ENCODE peak calls at places on chromosomes 16 and 17, in eight cellular contexts. O, N, R, F, C, W, T and M are unnamed samples.

GRCh38 chr17:78448356-78448993 is 70.0 kb downstream of the PGS1 start:
- DNase-seq in O (no peak), N (no peak), R (no peak), F (no peak), C (no peak), W (no peak), T (no peak), M (no peak)

GRCh38 chr16:3171855-3172593 is 16.0 kb upstream of the OR1F1 start:
- DNase-seq in O (no peak), N (no peak), R (no peak), F (no peak), C (no peak), W (no peak), T (peak), M (no peak)

GRCh38 chr17:76072149-76072858 is at the start of gene SRP68:
- DNase-seq in O (peak), N (peak), R (peak), F (peak), C (peak), W (peak), T (peak), M (peak)

GRCh38 chr17:51079049-51079448 is 41.6 kb downstream of the SPAG9 start:
- DNase-seq in O (no peak), N (no peak), R (no peak), F (no peak), C (no peak), W (no peak), T (no peak), M (no peak)

GRCh38 chr16:71746442-71747046 is 22.0 kb upstream of the PHLPP2 start:
- DNase-seq in O (no peak), N (no peak), R (no peak), F (peak), C (no peak), W (no peak), T (peak), M (no peak)

GRCh38 chr16:10325783-10326543 is 59.9 kb upstream of the ATF7IP2 start:
- DNase-seq in O (no peak), N (peak), R (no peak), F (peak), C (no peak), W (no peak), T (no peak), M (no peak)

GRCh38 chr17:81898885-81899284 is 3.2 kb upstream of the NPB start:
- DNase-seq in O (no peak), N (no peak), R (no peak), F (no peak), C (no peak), W (no peak), T (no peak), M (no peak)

GRCh38 chr17:78341559-78342437 is 18.1 kb downstream of the SOCS3 start:
- DNase-seq in O (no peak), N (peak), R (no peak), F (peak), C (peak), W (peak), T (peak), M (peak)

GRCh38 chr17:77316191-77316641 is 175.4 kb downstream of the SEC14L1 start:
- DNase-seq in O (no peak), N (no peak), R (no peak), F (no peak), C (peak), W (no peak), T (peak), M (peak)

GRCh38 chr17:47742319-47743181 is 9.5 kb downstream of the TBX21 start:
- DNase-seq in O (no peak), N (no peak), R (no peak), F (no peak), C (no peak), W (no peak), T (no peak), M (no peak)

GRCh38 chr17:77472837-77473214 is 332.1 kb downstream of the SEC14L1 start:
- DNase-seq in O (no peak), N (no peak), R (no peak), F (no peak), C (no peak), W (no peak), T (no peak), M (no peak)

GRCh38 chr17:1038459-1039118 is 41.7 kb downstream of the TIMM22 start:
- DNase-seq in O (no peak), N (no peak), R (no peak), F (no peak), C (no peak), W (no peak), T (no peak), M (no peak)

GRCh38 chr17:57622886-57623433 is 122.1 kb downstream of the CCDC182 start:
- DNase-seq in O (no peak), N (peak), R (no peak), F (no peak), C (no peak), W (no peak), T (peak), M (no peak)

GRCh38 chr16:56115817-56116576 is 75.3 kb upstream of the GNAO1 start:
- DNase-seq in O (no peak), N (no peak), R (no peak), F (no peak), C (no peak), W (no peak), T (no peak), M (no peak)

GRCh38 chr16:84138824-84139627 is 6.0 kb downstream of the HSDL1 start:
- DNase-seq in O (no peak), N (peak), R (no peak), F (no peak), C (no peak), W (peak), T (no peak), M (peak)

DNA sequence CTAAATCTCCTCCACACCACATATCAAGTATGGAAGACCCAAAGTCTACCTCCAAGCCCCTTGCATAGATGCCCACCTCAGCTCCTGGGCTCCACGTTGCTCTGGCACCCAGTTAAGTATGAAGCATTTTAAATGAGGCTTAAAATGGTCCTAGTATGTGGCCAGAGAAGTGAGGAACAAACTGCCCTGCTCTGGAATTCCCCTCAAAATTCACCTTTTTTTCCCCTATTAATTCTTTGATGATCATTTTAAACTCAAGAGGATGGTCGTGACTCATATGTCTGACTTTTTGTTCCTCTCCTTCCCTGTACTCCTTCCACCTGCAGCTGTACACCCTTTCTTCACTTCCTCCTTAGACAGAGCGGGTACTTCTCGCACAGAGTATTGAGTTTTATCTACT is 234.5 kb upstream of the MYOCD start:
- DNase-seq in O (no peak), N (no peak), R (no peak), F (no peak), C (no peak), W (no peak), T (no peak), M (no peak)
- TF ChIP-seq POLR2A in O (no peak), N (no peak), R (no peak), F (no peak), C (no peak), W (no peak), T (no peak), M (no peak)

GRCh38 chr16:19859603-19860002 is 25.0 kb downstream of the GPRC5B start:
- DNase-seq in O (no peak), N (no peak), R (no peak), F (no peak), C (no peak), W (no peak), T (no peak), M (no peak)
- H3K27ac ChIP-seq in O (no peak), N (no peak), R (no peak), F (no peak), C (no peak), W (no peak), T (no peak), M (peak)

DNA sequence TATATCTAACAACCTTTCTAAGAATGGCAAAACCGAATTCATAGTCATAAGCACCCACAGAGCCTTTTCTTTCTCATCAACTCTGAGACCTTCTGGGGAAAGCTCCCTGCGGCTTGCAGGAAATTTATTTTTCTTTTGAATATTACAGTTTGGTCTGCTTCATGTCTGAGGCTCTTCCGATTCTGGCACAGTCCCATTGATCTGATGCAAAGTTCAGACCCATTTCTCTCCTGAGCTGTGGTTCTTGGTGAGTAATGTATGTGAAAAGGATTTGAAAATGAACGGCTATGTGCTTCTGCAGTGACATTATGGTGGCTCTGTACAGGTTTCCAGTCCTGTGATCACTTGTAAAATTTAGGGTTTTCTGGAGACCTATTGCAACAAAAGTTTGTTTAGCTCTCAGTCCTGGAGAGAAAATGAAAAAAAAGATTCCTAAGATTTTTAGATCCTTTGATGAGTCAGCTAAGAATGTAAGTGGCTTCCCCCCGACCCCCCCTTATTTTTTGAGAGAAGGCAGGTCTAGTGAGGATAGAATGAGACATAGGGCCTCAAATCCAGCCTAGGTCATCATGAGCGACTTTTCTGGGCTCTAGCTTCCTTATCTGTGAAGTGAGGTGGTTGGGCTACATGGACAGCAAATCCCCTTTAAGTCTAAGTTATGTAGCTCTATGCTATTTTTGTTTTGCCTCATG is 4.6 kb downstream of the GAN start:
- DNase-seq in O (no peak), N (no peak), R (no peak), F (peak), C (no peak), W (no peak), T (peak), M (no peak)
- H3K4me3 ChIP-seq in O (no peak), N (no peak), R (no peak), F (no peak), C (no peak), W (no peak), T (no peak), M (no peak)

DNA sequence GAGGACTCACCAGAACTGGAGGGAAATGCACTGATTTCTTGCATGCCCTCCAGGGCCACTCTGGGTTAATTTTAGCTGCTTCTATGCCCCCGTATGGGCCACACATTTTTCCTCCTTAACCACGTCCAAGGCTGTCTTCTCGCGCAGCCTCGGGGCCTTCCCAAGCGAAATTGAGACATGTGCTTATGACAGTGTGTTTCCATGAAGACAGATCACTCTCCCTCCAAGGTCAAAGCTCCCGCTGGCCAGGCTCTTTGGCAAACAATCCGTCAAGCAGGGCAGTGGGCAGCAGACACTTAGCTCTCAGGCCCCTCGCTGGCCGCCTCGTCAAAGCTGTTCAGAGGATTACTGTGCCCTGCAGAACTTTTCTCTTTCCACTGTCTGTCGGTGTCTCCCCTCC is 243.0 kb upstream of the N4BP1 start:
- DNase-seq in O (no peak), N (no peak), R (no peak), F (peak), C (no peak), W (no peak), T (no peak), M (no peak)
- TF ChIP-seq POLR2A in O (no peak), N (no peak), R (no peak), F (no peak), C (no peak), W (no peak), T (no peak), M (no peak)

GRCh38 chr17:41058741-41059140 is 1.2 kb downstream of the KRTAP2-3 start:
- DNase-seq in O (no peak), N (no peak), R (no peak), F (no peak), C (no peak), W (no peak), T (peak), M (no peak)

GRCh38 chr17:41060052-41060604 is at the start of gene KRTAP2-3:
- DNase-seq in O (no peak), N (no peak), R (no peak), F (no peak), C (no peak), W (no peak), T (peak), M (no peak)

GRCh38 chr17:41061969-41062368 is 2.1 kb upstream of the KRTAP2-3 start:
- DNase-seq in O (no peak), N (no peak), R (no peak), F (no peak), C (no peak), W (no peak), T (peak), M (no peak)

GRCh38 chr17:41054025-41054424 is 1.0 kb downstream of the KRTAP2-2 start:
- DNase-seq in O (no peak), N (no peak), R (no peak), F (no peak), C (no peak), W (no peak), T (no peak), M (no peak)

GRCh38 chr17:41057547-41057946 is 2.4 kb downstream of the KRTAP2-3 start:
- DNase-seq in O (no peak), N (no peak), R (no peak), F (no peak), C (no peak), W (no peak), T (no peak), M (no peak)
- H3K27ac ChIP-seq in O (no peak), N (no peak), R (no peak), F (no peak), C (no peak), W (no peak), T (no peak), M (no peak)

DNA sequence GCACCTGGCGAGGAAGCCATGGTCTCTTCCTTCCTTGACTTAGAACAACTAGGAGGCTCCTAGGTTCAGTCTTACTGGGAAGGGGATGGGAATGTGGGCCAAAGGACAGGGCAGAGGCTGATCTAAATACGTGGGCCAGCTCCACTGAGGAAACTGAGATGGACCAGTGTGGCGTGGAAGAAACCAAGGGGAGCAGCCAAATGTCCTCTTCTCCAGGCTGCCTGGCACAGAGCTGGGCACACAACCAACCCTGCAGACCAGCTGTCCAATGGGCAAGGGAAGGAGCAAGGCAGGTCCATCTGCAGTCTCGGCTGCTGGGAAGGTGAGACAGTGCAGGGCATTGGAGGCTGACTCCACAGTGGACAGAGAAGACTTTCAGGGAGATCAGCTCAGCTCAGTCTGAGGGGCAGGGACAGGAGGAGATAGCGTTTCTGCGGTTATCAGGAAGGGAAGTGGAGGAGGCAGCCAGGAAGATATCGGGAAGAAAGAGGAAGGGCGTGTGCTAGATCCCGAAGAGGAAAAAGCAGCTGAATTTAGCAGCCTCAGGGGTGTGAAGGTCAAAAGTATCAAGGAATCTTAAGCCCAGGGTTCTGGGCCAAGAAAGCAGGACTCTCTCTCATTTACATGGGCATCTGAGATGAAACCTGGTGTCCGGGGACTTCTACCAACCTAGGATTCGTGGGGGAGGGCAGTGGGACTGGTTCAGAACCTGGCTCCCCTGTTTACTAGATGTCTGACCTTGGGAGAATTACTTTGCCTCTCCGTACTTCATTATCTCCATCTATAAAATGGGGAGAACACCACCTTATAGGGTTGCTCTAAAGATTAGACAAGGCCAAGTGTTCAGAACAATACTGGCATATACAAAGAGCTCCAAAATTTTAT is 1.8 kb downstream of the KIFC3 start:
- DNase-seq in O (no peak), N (no peak), R (no peak), F (no peak), C (no peak), W (peak), T (no peak), M (no peak)
- H3K4me3 ChIP-seq in O (no peak), N (peak), R (peak), F (no peak), C (peak), W (peak), T (peak), M (no peak)

GRCh38 chr17:12041316-12041715 is 20.6 kb downstream of the MAP2K4 start:
- DNase-seq in O (no peak), N (no peak), R (no peak), F (no peak), C (no peak), W (no peak), T (peak), M (no peak)

GRCh38 chr17:12047977-12048376 is 27.3 kb downstream of the MAP2K4 start:
- DNase-seq in O (no peak), N (no peak), R (no peak), F (no peak), C (no peak), W (no peak), T (peak), M (no peak)

GRCh38 chr17:12040478-12040877 is 19.8 kb downstream of the MAP2K4 start:
- DNase-seq in O (no peak), N (no peak), R (no peak), F (no peak), C (no peak), W (no peak), T (no peak), M (no peak)

GRCh38 chr17:12046786-12047185 is 26.1 kb downstream of the MAP2K4 start:
- DNase-seq in O (no peak), N (no peak), R (no peak), F (no peak), C (no peak), W (no peak), T (no peak), M (no peak)

DNA sequence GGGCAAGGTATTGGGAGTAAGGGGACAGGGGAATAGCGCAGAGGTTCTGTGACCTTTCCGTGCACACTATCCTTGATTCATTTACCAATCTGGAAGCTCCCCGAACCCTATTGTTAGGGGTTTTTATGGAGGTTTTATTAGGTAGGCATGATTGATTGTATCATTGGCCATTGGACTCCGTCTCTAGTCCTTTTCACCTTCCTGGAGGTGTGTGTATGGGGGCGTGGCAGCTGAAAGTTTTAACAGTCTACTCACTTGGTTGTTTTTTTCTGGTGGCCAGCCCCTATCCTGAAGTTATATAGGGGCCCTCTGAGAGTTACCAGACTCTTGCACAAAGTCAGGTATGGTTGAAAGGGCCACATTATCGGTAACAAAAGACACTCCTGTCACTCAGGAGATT is 23.0 kb downstream of the MAP2K4 start:
- DNase-seq in O (no peak), N (no peak), R (no peak), F (no peak), C (no peak), W (no peak), T (no peak), M (no peak)
- TF ChIP-seq POLR2A in O (no peak), N (no peak), R (no peak), F (no peak), C (no peak), W (no peak), T (no peak), M (no peak)